ENCODE peak calls at places on chromosomes 6 and 20, in four cellular contexts. One of them, this sample, is unnamed.

GRCh38 chr6:111403388-111403787 is 79.6 kb downstream of the REV3L start:
- DNase-seq in dermis blood vessel endothelial cell: no peak
- DNase-seq in stimulated activated CD4-positive, alpha-beta T cell treated with anti-CD3 and anti-CD28 coated beads, TNF-alpha, amount 100 ng/mL, for 1 hour: no peak
- DNase-seq in HEK293T: no peak
- DNase-seq in this sample: no peak

GRCh38 chr6:2514965-2515543 is 235.7 kb downstream of the MYLK4 start:
- DNase-seq in dermis blood vessel endothelial cell: no peak
- DNase-seq in stimulated activated CD4-positive, alpha-beta T cell treated with anti-CD3 and anti-CD28 coated beads, TNF-alpha, amount 100 ng/mL, for 1 hour: no peak
- DNase-seq in HEK293T: no peak
- DNase-seq in this sample: no peak

GRCh38 chr20:49475979-49476378 is 6.5 kb downstream of the KCNB1 start:
- DNase-seq in dermis blood vessel endothelial cell: no peak
- DNase-seq in stimulated activated CD4-positive, alpha-beta T cell treated with anti-CD3 and anti-CD28 coated beads, TNF-alpha, amount 100 ng/mL, for 1 hour: no peak
- DNase-seq in HEK293T: no peak
- DNase-seq in this sample: peak; percentile 37

GRCh38 chr6:158816329-158816728 is 2.8 kb downstream of the EZR start:
- DNase-seq in dermis blood vessel endothelial cell: no peak
- DNase-seq in stimulated activated CD4-positive, alpha-beta T cell treated with anti-CD3 and anti-CD28 coated beads, TNF-alpha, amount 100 ng/mL, for 1 hour: no peak
- DNase-seq in HEK293T: no peak
- DNase-seq in this sample: no peak

GRCh38 chr20:58910473-58910872 is 58.0 kb downstream of the GNAS start:
- DNase-seq in dermis blood vessel endothelial cell: no peak
- DNase-seq in stimulated activated CD4-positive, alpha-beta T cell treated with anti-CD3 and anti-CD28 coated beads, TNF-alpha, amount 100 ng/mL, for 1 hour: no peak
- DNase-seq in HEK293T: no peak
- DNase-seq in this sample: no peak

GRCh38 chr6:161225677-161226004 is 48.2 kb downstream of the AGPAT4 start:
- DNase-seq in dermis blood vessel endothelial cell: no peak
- DNase-seq in stimulated activated CD4-positive, alpha-beta T cell treated with anti-CD3 and anti-CD28 coated beads, TNF-alpha, amount 100 ng/mL, for 1 hour: no peak
- DNase-seq in HEK293T: no peak
- DNase-seq in this sample: no peak

GRCh38 chr6:168428863-168429262 is 12.1 kb upstream of the SMOC2 start:
- DNase-seq in dermis blood vessel endothelial cell: no peak
- DNase-seq in stimulated activated CD4-positive, alpha-beta T cell treated with anti-CD3 and anti-CD28 coated beads, TNF-alpha, amount 100 ng/mL, for 1 hour: no peak
- DNase-seq in HEK293T: no peak
- DNase-seq in this sample: no peak

GRCh38 chr6:108635505-108636226 is 74.9 kb downstream of the FOXO3 start:
- DNase-seq in dermis blood vessel endothelial cell: no peak
- DNase-seq in stimulated activated CD4-positive, alpha-beta T cell treated with anti-CD3 and anti-CD28 coated beads, TNF-alpha, amount 100 ng/mL, for 1 hour: no peak
- DNase-seq in HEK293T: no peak
- DNase-seq in this sample: no peak

GRCh38 chr6:78489874-78490273 is 377.5 kb upstream of the IRAK1BP1 start:
- DNase-seq in dermis blood vessel endothelial cell: peak; percentile 77
- DNase-seq in stimulated activated CD4-positive, alpha-beta T cell treated with anti-CD3 and anti-CD28 coated beads, TNF-alpha, amount 100 ng/mL, for 1 hour: no peak
- DNase-seq in HEK293T: no peak
- DNase-seq in this sample: no peak

GRCh38 chr6:41013473-41014153 is 25.4 kb downstream of the UNC5CL start:
- DNase-seq in dermis blood vessel endothelial cell: no peak
- DNase-seq in stimulated activated CD4-positive, alpha-beta T cell treated with anti-CD3 and anti-CD28 coated beads, TNF-alpha, amount 100 ng/mL, for 1 hour: no peak
- DNase-seq in HEK293T: no peak
- DNase-seq in this sample: no peak

GRCh38 chr6:143176090-143177021 is 115.7 kb downstream of the AIG1 start:
- DNase-seq in dermis blood vessel endothelial cell: no peak
- DNase-seq in stimulated activated CD4-positive, alpha-beta T cell treated with anti-CD3 and anti-CD28 coated beads, TNF-alpha, amount 100 ng/mL, for 1 hour: no peak
- DNase-seq in HEK293T: no peak
- DNase-seq in this sample: peak; percentile 19

GRCh38 chr6:151196571-151196970 is 43.2 kb upstream of the AKAP12 start:
- DNase-seq in dermis blood vessel endothelial cell: no peak
- DNase-seq in stimulated activated CD4-positive, alpha-beta T cell treated with anti-CD3 and anti-CD28 coated beads, TNF-alpha, amount 100 ng/mL, for 1 hour: no peak
- DNase-seq in HEK293T: no peak
- DNase-seq in this sample: no peak

GRCh38 chr6:114576330-114576729 is 233.5 kb upstream of the HS3ST5 start:
- DNase-seq in dermis blood vessel endothelial cell: no peak
- DNase-seq in stimulated activated CD4-positive, alpha-beta T cell treated with anti-CD3 and anti-CD28 coated beads, TNF-alpha, amount 100 ng/mL, for 1 hour: no peak
- DNase-seq in HEK293T: no peak
- DNase-seq in this sample: peak; percentile 20

GRCh38 chr6:731924-732323 is 39.0 kb upstream of the EXOC2 start:
- DNase-seq in dermis blood vessel endothelial cell: no peak
- DNase-seq in stimulated activated CD4-positive, alpha-beta T cell treated with anti-CD3 and anti-CD28 coated beads, TNF-alpha, amount 100 ng/mL, for 1 hour: no peak
- DNase-seq in HEK293T: no peak
- DNase-seq in this sample: no peak

GRCh38 chr6:88047510-88048150 is at the start of gene SPACA1:
- DNase-seq in dermis blood vessel endothelial cell: no peak
- DNase-seq in stimulated activated CD4-positive, alpha-beta T cell treated with anti-CD3 and anti-CD28 coated beads, TNF-alpha, amount 100 ng/mL, for 1 hour: no peak
- DNase-seq in HEK293T: no peak
- DNase-seq in this sample: no peak

GRCh38 chr20:36658300-36658699 is 12.3 kb upstream of the SLA2 start:
- DNase-seq in dermis blood vessel endothelial cell: no peak
- DNase-seq in stimulated activated CD4-positive, alpha-beta T cell treated with anti-CD3 and anti-CD28 coated beads, TNF-alpha, amount 100 ng/mL, for 1 hour: no peak
- DNase-seq in HEK293T: no peak
- DNase-seq in this sample: no peak

GRCh38 chr6:139165324-139165723 is 30.4 kb downstream of the HECA start:
- DNase-seq in dermis blood vessel endothelial cell: no peak
- DNase-seq in stimulated activated CD4-positive, alpha-beta T cell treated with anti-CD3 and anti-CD28 coated beads, TNF-alpha, amount 100 ng/mL, for 1 hour: no peak
- DNase-seq in HEK293T: no peak
- DNase-seq in this sample: no peak